ENCODE peak calls at places on chromosomes 6 and 20, in seven cellular contexts. W, B, X, Z, K, S and H are unnamed samples. For H3K27me3, the result is how much of the 10 kb centered on the place peaks cover.

GRCh38 chr6:22804620-22805271 is 235.4 kb downstream of the HDGFL1 start:
- DNase-seq in W (no peak), B (no peak), X (no peak), Z (no peak), K (no peak), S (no peak), H (no peak)

GRCh38 chr20:43516251-43516824 is 8.8 kb downstream of the L3MBTL1 start:
- DNase-seq in W (no peak), B (no peak), X (no peak), Z (no peak), K (no peak), S (no peak), H (no peak)

GRCh38 chr6:122068291-122068769 is 331.1 kb upstream of the HSF2 start:
- DNase-seq in W (no peak), B (no peak), X (no peak), Z (no peak), K (no peak), S (no peak), H (no peak)

GRCh38 chr6:123402052-123402451 is 234.7 kb downstream of the TRDN start:
- DNase-seq in W (no peak), B (no peak), X (no peak), Z (no peak), K (no peak), S (no peak), H (no peak)

GRCh38 chr6:158022749-158023596 is 41.3 kb downstream of the SYNJ2 start:
- DNase-seq in W (no peak), B (no peak), X (peak), Z (no peak), K (no peak), S (no peak), H (peak)

GRCh38 chr6:90025418-90026089 is 131.3 kb downstream of the GJA10 start:
- DNase-seq in W (no peak), B (no peak), X (no peak), Z (no peak), K (no peak), S (no peak), H (no peak)

GRCh38 chr6:121260651-121261102 is 73.6 kb downstream of the TBC1D32 start:
- DNase-seq in W (peak), B (peak), X (peak), Z (no peak), K (no peak), S (peak), H (no peak)

GRCh38 chr6:133814797-133815196 is 74.1 kb upstream of the TCF21 start:
- DNase-seq in W (no peak), B (no peak), X (no peak), Z (no peak), K (no peak), S (no peak), H (no peak)

GRCh38 chr6:167485186-167485978 is 160.5 kb downstream of the TTLL2 start:
- DNase-seq in W (peak), B (no peak), X (no peak), Z (no peak), K (no peak), S (peak), H (no peak)

GRCh38 chr6:31540640-31541039 is 1.2 kb downstream of the DDX39B start:
- DNase-seq in W (no peak), B (no peak), X (no peak), Z (no peak), K (no peak), S (no peak), H (no peak)
- H3K27ac ChIP-seq in W (no peak), B (peak), X (peak), Z (peak), K (peak), S (peak), H (peak)

DNA sequence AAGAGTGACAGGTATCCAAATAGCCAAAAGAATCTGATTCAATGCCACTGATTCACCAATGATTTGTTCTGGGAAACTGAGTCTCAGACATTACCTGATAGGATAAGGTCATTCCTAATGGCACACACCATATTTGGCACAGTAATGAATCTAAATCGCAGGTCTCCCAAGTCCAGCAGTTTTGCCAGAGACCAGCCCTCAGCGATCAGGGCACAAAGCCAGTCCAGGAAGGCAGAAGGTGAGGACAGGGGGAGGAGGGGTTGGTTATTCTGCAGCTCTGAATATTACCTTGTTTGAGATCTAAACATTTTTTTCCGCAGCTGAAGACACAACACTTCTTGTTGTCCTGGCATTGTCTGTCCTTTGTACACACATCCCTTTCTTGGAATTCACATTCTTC is 1.9 kb downstream of the EPPIN start:
- DNase-seq in W (no peak), B (no peak), X (no peak), Z (no peak), K (no peak), S (no peak), H (no peak)
- H3K27me3 ChIP-seq in W (under half), B (under half), X (half or more), Z (under half), K (under half), S (under half), H (under half)

GRCh38 chr6:35483892-35484645 is 12.8 kb downstream of the TEAD3 start:
- DNase-seq in W (no peak), B (peak), X (no peak), Z (no peak), K (no peak), S (no peak), H (no peak)

GRCh38 chr6:35486005-35486925 is 10.6 kb downstream of the TEAD3 start:
- DNase-seq in W (peak), B (peak), X (peak), Z (peak), K (no peak), S (no peak), H (peak)

GRCh38 chr6:35483490-35483889 is 13.4 kb downstream of the TEAD3 start:
- DNase-seq in W (no peak), B (peak), X (no peak), Z (no peak), K (no peak), S (no peak), H (no peak)

GRCh38 chr6:35485402-35485877 is 11.4 kb downstream of the TEAD3 start:
- DNase-seq in W (peak), B (peak), X (no peak), Z (peak), K (no peak), S (no peak), H (peak)

DNA sequence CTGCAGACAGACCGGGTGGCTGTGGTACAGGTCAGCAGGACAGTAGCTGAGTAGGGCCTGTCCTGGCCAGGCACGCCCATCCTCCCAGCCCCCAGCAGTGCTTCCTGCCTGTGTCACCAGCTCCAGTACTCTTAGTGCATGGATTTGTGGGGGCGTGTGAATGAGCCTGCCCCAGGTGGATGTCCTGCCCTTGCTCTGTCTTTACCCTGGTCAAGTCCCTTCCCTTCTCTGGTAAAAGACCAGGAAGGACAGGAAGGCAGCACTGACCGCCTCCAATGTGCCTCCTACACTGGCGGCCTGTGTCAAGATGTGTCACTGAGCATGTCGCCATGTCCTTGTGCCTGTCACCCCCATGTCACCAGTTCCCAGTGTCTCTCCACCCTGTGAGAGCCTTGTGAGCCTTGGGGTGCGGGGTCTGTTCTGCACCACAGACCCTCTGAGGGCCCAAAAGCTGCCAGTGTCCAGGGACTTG is 11.9 kb downstream of the TEAD3 start:
- DNase-seq in W (no peak), B (peak), X (no peak), Z (no peak), K (no peak), S (no peak), H (no peak)
- H3K27ac ChIP-seq in W (peak), B (no peak), X (peak), Z (peak), K (no peak), S (peak), H (peak)

DNA sequence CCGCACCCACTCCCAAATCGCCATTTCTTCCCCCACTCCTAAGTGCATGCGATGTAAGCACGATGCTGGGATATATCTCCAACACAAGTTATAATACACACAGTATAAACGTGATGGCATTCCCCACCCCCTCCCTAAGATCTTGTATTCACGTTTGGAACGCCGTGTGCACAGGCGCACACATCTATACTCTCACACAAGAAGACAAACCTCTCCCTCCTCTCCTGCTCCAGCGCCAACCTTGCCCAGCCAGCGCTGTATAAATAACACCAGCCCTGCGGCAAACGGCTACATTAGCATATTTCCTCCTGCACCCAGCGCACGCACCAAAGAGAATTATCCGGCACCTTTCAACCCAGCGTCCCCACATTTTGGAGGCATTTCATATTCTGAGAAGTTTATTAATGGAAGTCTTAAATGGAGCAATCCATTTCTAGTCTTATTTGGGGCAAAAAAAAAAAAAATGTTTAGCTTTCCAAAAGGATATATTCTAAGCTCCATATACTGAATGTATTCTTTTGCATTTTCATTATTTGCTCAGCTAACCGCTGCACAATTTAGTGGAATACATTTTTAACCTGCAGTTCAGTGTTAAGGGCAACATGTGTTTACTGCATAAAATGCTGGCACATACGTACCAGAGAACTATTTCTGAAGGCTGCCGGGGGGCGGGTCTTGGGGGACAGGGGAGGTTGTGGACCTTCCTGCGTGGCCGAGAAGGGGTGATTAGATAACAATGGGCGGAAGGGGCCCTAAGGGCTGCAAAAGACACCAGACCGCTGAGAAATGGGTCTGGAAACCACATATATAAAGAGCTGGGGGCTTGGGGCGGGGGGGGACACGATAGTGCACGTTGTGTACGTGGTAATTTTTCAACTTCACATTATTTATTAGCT is 1.1 kb upstream of the SLC22A23 start:
- DNase-seq in W (peak), B (peak), X (no peak), Z (peak), K (peak), S (peak), H (peak)
- H3K27me3 ChIP-seq in W (under half), B (under half), X (under half), Z (under half), K (under half), S (under half), H (under half)